ENCODE peak calls at places on chromosome 7, in six cellular contexts. O is NT2/D1, W is GM23248, A is mesendoderm, L is PC-3, Z is IMR-90. S is an unnamed sample.

GRCh38 chr7:142039231-142039630 is 43.6 kb downstream of the MGAM start:
- DNase-seq in O (no peak), W (no peak), A (no peak), L (no peak), Z (no peak), S (no peak)

GRCh38 chr7:73905360-73905759 is 44.4 kb downstream of the TMEM270 start:
- DNase-seq in O (no peak), W (no peak), A (no peak), L (no peak), Z (no peak), S (no peak)

GRCh38 chr7:106139253-106140251 is 27.4 kb upstream of the SYPL1 start:
- DNase-seq in O (no peak), W (peak; percentile 79), A (no peak), L (no peak), Z (peak; percentile 52), S (peak; percentile 49)

GRCh38 chr7:73718905-73719805 is at the start of gene STX1A:
- DNase-seq in O (no peak), W (peak; percentile 93), A (peak; percentile 55), L (peak; percentile 73), Z (peak; percentile 59), S (peak; percentile 56)

GRCh38 chr7:139828880-139829653 is at the start of gene TBXAS1:
- DNase-seq in O (no peak), W (no peak), A (peak; percentile 46), L (peak; percentile 65), Z (peak; percentile 47), S (no peak)

GRCh38 chr7:26497801-26498596 is 206.3 kb downstream of the SNX10 start:
- DNase-seq in O (no peak), W (no peak), A (peak; percentile 6), L (no peak), Z (no peak), S (no peak)

GRCh38 chr7:152850420-152850819 is 90.9 kb downstream of the ACTR3B start:
- DNase-seq in O (no peak), W (no peak), A (no peak), L (no peak), Z (no peak), S (no peak)

GRCh38 chr7:111867348-111867931 is 305.1 kb upstream of the IMMP2L start:
- DNase-seq in O (no peak), W (no peak), A (no peak), L (no peak), Z (no peak), S (no peak)

GRCh38 chr7:23468721-23469149 is 1.6 kb downstream of the IGF2BP3 start:
- DNase-seq in O (no peak), W (no peak), A (peak; percentile 55), L (no peak), Z (no peak), S (no peak)

DNA sequence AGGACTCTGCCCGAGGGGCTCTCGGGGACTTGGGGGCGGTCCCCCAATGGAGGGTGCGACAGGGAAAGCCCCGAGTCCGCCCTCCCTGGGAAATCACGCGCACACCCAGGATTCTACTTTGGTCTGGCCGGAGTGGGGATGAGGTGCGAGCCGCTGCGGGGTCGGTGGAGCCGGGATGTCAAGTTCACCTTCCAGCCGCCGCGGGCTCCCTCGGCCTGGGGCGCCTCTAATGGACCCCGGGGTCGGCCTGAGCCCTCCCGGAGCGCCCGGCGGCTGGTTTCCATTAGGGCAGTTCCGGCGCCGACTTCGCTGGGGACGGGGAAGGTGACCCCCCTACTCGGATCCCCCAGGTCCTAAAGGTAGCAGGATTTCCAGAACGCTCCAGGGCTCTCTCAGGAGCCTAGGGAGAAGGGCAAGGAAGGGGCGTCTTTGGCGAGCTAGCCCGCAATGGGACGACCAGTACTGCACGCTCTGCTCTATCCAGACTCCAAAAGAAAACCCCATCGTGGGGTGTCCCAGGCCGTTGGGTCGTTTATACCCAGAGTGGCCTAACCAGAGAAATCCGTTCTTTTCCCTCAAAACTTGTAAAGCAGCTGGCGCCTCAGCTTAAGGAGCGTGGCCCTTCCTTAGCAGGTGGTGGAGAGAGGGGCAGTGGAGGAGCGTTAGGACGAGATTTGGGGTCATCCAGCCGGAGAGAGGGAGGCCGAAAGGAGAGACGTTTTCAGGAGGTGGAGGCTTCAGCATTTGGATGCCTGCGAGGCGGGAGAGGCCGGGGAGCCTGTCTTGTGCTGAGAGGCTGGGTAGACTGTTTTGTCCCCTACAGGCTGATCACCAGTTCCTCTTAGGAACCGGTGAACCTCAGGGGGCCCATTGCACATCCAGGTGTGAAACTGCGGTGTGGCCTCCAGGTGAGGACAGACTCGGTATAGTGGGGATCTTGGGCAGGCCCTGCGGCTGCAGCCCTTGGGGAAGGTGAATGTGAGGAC is 860 bp upstream of the WDR86 start:
- DNase-seq in O (no peak), W (no peak), A (peak; percentile 83), L (no peak), Z (no peak), S (no peak)
- H3K4me3 ChIP-seq in O (peak overlapping the region; percentile 66), W (no peak overlapping the region), A (peak overlapping the region; percentile 70), L (no peak overlapping the region), Z (peak overlapping the region; percentile 36), S (peak overlapping the region; percentile 61)

GRCh38 chr7:76047811-76048667 is at the start of the genes MDH2 and STYXL1:
- DNase-seq in O (peak; percentile 95), W (peak; percentile 99), A (peak; percentile 99), L (peak; percentile 97), Z (peak; percentile 95), S (peak; percentile 95)

GRCh38 chr7:76050545-76050944 is 2.6 kb downstream of the MDH2 start:
- DNase-seq in O (no peak), W (no peak), A (no peak), L (no peak), Z (no peak), S (no peak)

GRCh38 chr7:76047305-76047810 is 442 bp downstream of the STYXL1 start:
- DNase-seq in O (no peak), W (peak; percentile 53), A (no peak), L (no peak), Z (no peak), S (no peak)

GRCh38 chr7:76048668-76048988 is 722 bp downstream of the MDH2 start:
- DNase-seq in O (no peak), W (no peak), A (peak; percentile 73), L (peak; percentile 30), Z (no peak), S (no peak)

DNA sequence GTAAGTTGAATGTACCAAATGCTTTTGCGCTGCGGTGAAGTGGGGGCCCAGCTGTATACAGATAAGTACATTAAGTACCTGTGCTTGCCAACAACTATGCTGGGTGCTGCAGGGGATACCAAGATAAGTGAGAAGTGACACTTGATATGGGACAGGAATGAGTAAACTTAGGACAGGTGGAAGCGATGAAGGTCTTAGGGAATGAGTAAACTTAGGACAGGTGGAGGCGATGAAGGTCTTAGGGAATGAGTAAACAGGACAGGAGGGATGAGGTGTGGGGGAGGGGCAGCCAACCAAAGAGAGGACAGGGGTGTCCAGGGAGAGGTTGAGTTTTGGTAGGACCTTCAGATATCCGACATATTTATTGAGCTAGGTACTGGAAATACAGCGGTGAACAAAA is 1.4 kb downstream of the MDH2 start:
- DNase-seq in O (no peak), W (no peak), A (peak; percentile 22), L (peak; percentile 9), Z (no peak), S (no peak)
- H3K9ac ChIP-seq in O (peak overlapping the region; percentile 44), W (peak overlapping the region; percentile 99), A (peak overlapping the region; percentile 98), L (peak overlapping the region; percentile 99), Z (peak overlapping the region; percentile 95), S (no peak overlapping the region)

GRCh38 chr7:100171840-100172239 is 3.4 kb upstream of the GAL3ST4 start:
- DNase-seq in O (no peak), W (no peak), A (no peak), L (no peak), Z (no peak), S (no peak)
- H3K4me3 ChIP-seq in O (no peak overlapping the region), W (peak overlapping the region; percentile 37), A (no peak overlapping the region), L (peak overlapping the region; percentile 61), Z (no peak overlapping the region), S (no peak overlapping the region)

GRCh38 chr7:24755096-24755495 is 2.2 kb downstream of the GSDME start:
- DNase-seq in O (no peak), W (no peak), A (no peak), L (no peak), Z (no peak), S (no peak)
- H3K9ac ChIP-seq in O (no peak overlapping the region), W (no peak overlapping the region), A (no peak overlapping the region), L (no peak overlapping the region), Z (no peak overlapping the region), S (no peak overlapping the region)

S was measured in fibroblast of lung.